ENCODE peak calls at places on chromosomes 6 and 20, in six cellular contexts. One of them, this sample, is unnamed.

GRCh38 chr6:127606131-127606562 is 29.2 kb downstream of the C6orf58 start:
- DNase-seq in GM12878: no peak
- DNase-seq in HepG2: peak
- DNase-seq in H1: peak
- DNase-seq in GM12891: no peak
- DNase-seq in K562: no peak
- DNase-seq in this sample: no peak

GRCh38 chr6:166553563-166554271 is 32.8 kb downstream of the RAMACL start:
- DNase-seq in GM12878: no peak
- DNase-seq in HepG2: no peak
- DNase-seq in H1: no peak
- DNase-seq in GM12891: no peak
- DNase-seq in K562: no peak
- DNase-seq in this sample: no peak

GRCh38 chr20:54059691-54060364 is 10.6 kb downstream of the BCAS1 start:
- DNase-seq in GM12878: no peak
- DNase-seq in HepG2: no peak
- DNase-seq in H1: no peak
- DNase-seq in GM12891: no peak
- DNase-seq in K562: no peak
- DNase-seq in this sample: no peak

GRCh38 chr6:54802775-54803631 is 43.6 kb upstream of the FAM83B start:
- DNase-seq in GM12878: no peak
- DNase-seq in HepG2: no peak
- DNase-seq in H1: no peak
- DNase-seq in GM12891: no peak
- DNase-seq in K562: no peak
- DNase-seq in this sample: no peak

GRCh38 chr6:121482004-121482693 is 46.7 kb downstream of the GJA1 start:
- DNase-seq in GM12878: no peak
- DNase-seq in HepG2: no peak
- DNase-seq in H1: no peak
- DNase-seq in GM12891: no peak
- DNase-seq in K562: no peak
- DNase-seq in this sample: no peak

GRCh38 chr20:953742-954141 is 37.6 kb upstream of the ANGPT4 start:
- DNase-seq in GM12878: no peak
- DNase-seq in HepG2: no peak
- DNase-seq in H1: no peak
- DNase-seq in GM12891: no peak
- DNase-seq in K562: peak
- DNase-seq in this sample: no peak

GRCh38 chr6:52596371-52597028 is 19.6 kb upstream of the TRAM2 start:
- DNase-seq in GM12878: no peak
- DNase-seq in HepG2: peak
- DNase-seq in H1: no peak
- DNase-seq in GM12891: no peak
- DNase-seq in K562: no peak
- DNase-seq in this sample: no peak

GRCh38 chr20:18287546-18287914 is 797 bp upstream of the ZNF133 start:
- DNase-seq in GM12878: no peak
- DNase-seq in HepG2: no peak
- DNase-seq in H1: no peak
- DNase-seq in GM12891: no peak
- DNase-seq in K562: no peak
- DNase-seq in this sample: no peak

GRCh38 chr20:46955601-46956556 is 61.2 kb downstream of the EYA2 start:
- DNase-seq in GM12878: no peak
- DNase-seq in HepG2: no peak
- DNase-seq in H1: no peak
- DNase-seq in GM12891: no peak
- DNase-seq in K562: no peak
- DNase-seq in this sample: no peak

GRCh38 chr6:13992417-13993055 is 67.8 kb downstream of the RNF182 start:
- DNase-seq in GM12878: no peak
- DNase-seq in HepG2: no peak
- DNase-seq in H1: no peak
- DNase-seq in GM12891: no peak
- DNase-seq in K562: peak
- DNase-seq in this sample: no peak

GRCh38 chr20:60340232-60340631 is 382.0 kb downstream of the CDH26 start:
- DNase-seq in GM12878: no peak
- DNase-seq in HepG2: no peak
- DNase-seq in H1: no peak
- DNase-seq in GM12891: no peak
- DNase-seq in K562: peak
- DNase-seq in this sample: no peak

GRCh38 chr6:101268541-101268940 is 125.0 kb upstream of the GRIK2 start:
- DNase-seq in GM12878: no peak
- DNase-seq in HepG2: no peak
- DNase-seq in H1: no peak
- DNase-seq in GM12891: no peak
- DNase-seq in K562: no peak
- DNase-seq in this sample: no peak

GRCh38 chr20:4814696-4815252 is 93.1 kb downstream of the PRND start:
- DNase-seq in GM12878: peak
- DNase-seq in HepG2: no peak
- DNase-seq in H1: no peak
- DNase-seq in GM12891: peak
- DNase-seq in K562: no peak
- DNase-seq in this sample: peak

GRCh38 chr6:149833651-149834050 is 30.5 kb downstream of the LRP11 start:
- DNase-seq in GM12878: no peak
- DNase-seq in HepG2: no peak
- DNase-seq in H1: no peak
- DNase-seq in GM12891: no peak
- DNase-seq in K562: no peak
- DNase-seq in this sample: no peak

GRCh38 chr6:122869437-122870024 is 80.5 kb downstream of the SMPDL3A start:
- DNase-seq in GM12878: no peak
- DNase-seq in HepG2: peak
- DNase-seq in H1: no peak
- DNase-seq in GM12891: no peak
- DNase-seq in K562: peak
- DNase-seq in this sample: no peak

GRCh38 chr6:159045826-159046225 is 1.0 kb upstream of the TAGAP start:
- DNase-seq in GM12878: no peak
- DNase-seq in HepG2: no peak
- DNase-seq in H1: no peak
- DNase-seq in GM12891: no peak
- DNase-seq in K562: no peak
- DNase-seq in this sample: no peak

GRCh38 chr6:148288566-148288965 is 54.1 kb upstream of the SASH1 start:
- DNase-seq in GM12878: no peak
- DNase-seq in HepG2: no peak
- DNase-seq in H1: no peak
- DNase-seq in GM12891: no peak
- DNase-seq in K562: no peak
- DNase-seq in this sample: no peak

GRCh38 chr6:2469428-2469827 is 224.0 kb upstream of the GMDS start:
- DNase-seq in GM12878: no peak
- DNase-seq in HepG2: no peak
- DNase-seq in H1: no peak
- DNase-seq in GM12891: no peak
- DNase-seq in K562: no peak
- DNase-seq in this sample: no peak

GRCh38 chr20:2279245-2279779 is 16.5 kb upstream of the TGM3 start:
- DNase-seq in GM12878: no peak
- DNase-seq in HepG2: no peak
- DNase-seq in H1: no peak
- DNase-seq in GM12891: no peak
- DNase-seq in K562: no peak
- DNase-seq in this sample: no peak

GRCh38 chr6:153312633-153313032 is 181.6 kb upstream of the RGS17 start:
- DNase-seq in GM12878: no peak
- DNase-seq in HepG2: peak
- DNase-seq in H1: peak
- DNase-seq in GM12891: no peak
- DNase-seq in K562: peak
- DNase-seq in this sample: no peak

GRCh38 chr20:17626217-17627007 is 55.6 kb downstream of the RRBP1 start:
- DNase-seq in GM12878: no peak
- DNase-seq in HepG2: no peak
- DNase-seq in H1: no peak
- DNase-seq in GM12891: no peak
- DNase-seq in K562: no peak
- DNase-seq in this sample: no peak

GRCh38 chr6:154161689-154162088 is 122.6 kb downstream of the OPRM1 start:
- DNase-seq in GM12878: peak
- DNase-seq in HepG2: no peak
- DNase-seq in H1: no peak
- DNase-seq in GM12891: peak
- DNase-seq in K562: no peak
- DNase-seq in this sample: no peak

GRCh38 chr20:4014031-4014474 is 1.3 kb downstream of the RNF24 start:
- DNase-seq in GM12878: no peak
- DNase-seq in HepG2: peak
- DNase-seq in H1: no peak
- DNase-seq in GM12891: no peak
- DNase-seq in K562: peak
- DNase-seq in this sample: no peak

GRCh38 chr6:152423216-152424103 is 213.7 kb downstream of the SYNE1 start:
- DNase-seq in GM12878: no peak
- DNase-seq in HepG2: no peak
- DNase-seq in H1: no peak
- DNase-seq in GM12891: no peak
- DNase-seq in K562: no peak
- DNase-seq in this sample: no peak

GRCh38 chr6:167515873-167516507 is 191.1 kb downstream of the TTLL2 start:
- DNase-seq in GM12878: no peak
- DNase-seq in HepG2: no peak
- DNase-seq in H1: no peak
- DNase-seq in GM12891: no peak
- DNase-seq in K562: no peak
- DNase-seq in this sample: no peak

GRCh38 chr20:13865156-13865555 is 80.3 kb downstream of the NDUFAF5 start:
- DNase-seq in GM12878: no peak
- DNase-seq in HepG2: no peak
- DNase-seq in H1: no peak
- DNase-seq in GM12891: no peak
- DNase-seq in K562: no peak
- DNase-seq in this sample: no peak

GRCh38 chr20:37243937-37244571 is 17.6 kb downstream of the GHRH start:
- DNase-seq in GM12878: no peak
- DNase-seq in HepG2: no peak
- DNase-seq in H1: no peak
- DNase-seq in GM12891: no peak
- DNase-seq in K562: no peak
- DNase-seq in this sample: no peak

GRCh38 chr20:40160151-40160550 is 528.9 kb downstream of the MAFB start:
- DNase-seq in GM12878: peak
- DNase-seq in HepG2: peak
- DNase-seq in H1: peak
- DNase-seq in GM12891: no peak
- DNase-seq in K562: peak
- DNase-seq in this sample: peak

GRCh38 chr6:111710439-111710838 is 104.8 kb upstream of the TRAF3IP2 start:
- DNase-seq in GM12878: no peak
- DNase-seq in HepG2: no peak
- DNase-seq in H1: no peak
- DNase-seq in GM12891: no peak
- DNase-seq in K562: no peak
- DNase-seq in this sample: no peak

GRCh38 chr6:135147637-135148592 is 33.2 kb upstream of the MYB start:
- DNase-seq in GM12878: no peak
- DNase-seq in HepG2: no peak
- DNase-seq in H1: no peak
- DNase-seq in GM12891: no peak
- DNase-seq in K562: peak
- DNase-seq in this sample: no peak
- TF ChIP-seq POLR2A in GM12878: no peak
- TF ChIP-seq POLR2A in HepG2: no peak
- TF ChIP-seq POLR2A in H1: no peak
- TF ChIP-seq POLR2A in GM12891: no peak
- TF ChIP-seq POLR2A in K562: peak
- TF ChIP-seq POLR2A in this sample: no peak

GRCh38 chr6:11251553-11252358 is 19.3 kb upstream of the NEDD9 start:
- DNase-seq in GM12878: no peak
- DNase-seq in HepG2: peak
- DNase-seq in H1: no peak
- DNase-seq in GM12891: no peak
- DNase-seq in K562: no peak
- DNase-seq in this sample: no peak
- TF ChIP-seq POLR2AphosphoS5 in GM12878: no peak
- TF ChIP-seq POLR2AphosphoS5 in HepG2: no peak
- TF ChIP-seq POLR2AphosphoS5 in H1: no peak
- TF ChIP-seq POLR2AphosphoS5 in GM12891: no peak
- TF ChIP-seq POLR2AphosphoS5 in K562: no peak
- TF ChIP-seq POLR2AphosphoS5 in this sample: no peak

GRCh38 chr6:169044376-169045230 is 209.0 kb downstream of the THBS2 start:
- DNase-seq in GM12878: no peak
- DNase-seq in HepG2: no peak
- DNase-seq in H1: no peak
- DNase-seq in GM12891: no peak
- DNase-seq in K562: no peak
- DNase-seq in this sample: no peak
- TF ChIP-seq TAF1 in GM12878: no peak
- TF ChIP-seq TAF1 in HepG2: no peak
- TF ChIP-seq TAF1 in H1: no peak
- TF ChIP-seq TAF1 in GM12891: no peak
- TF ChIP-seq TAF1 in K562: no peak
- TF ChIP-seq TAF1 in this sample: no peak

DNA sequence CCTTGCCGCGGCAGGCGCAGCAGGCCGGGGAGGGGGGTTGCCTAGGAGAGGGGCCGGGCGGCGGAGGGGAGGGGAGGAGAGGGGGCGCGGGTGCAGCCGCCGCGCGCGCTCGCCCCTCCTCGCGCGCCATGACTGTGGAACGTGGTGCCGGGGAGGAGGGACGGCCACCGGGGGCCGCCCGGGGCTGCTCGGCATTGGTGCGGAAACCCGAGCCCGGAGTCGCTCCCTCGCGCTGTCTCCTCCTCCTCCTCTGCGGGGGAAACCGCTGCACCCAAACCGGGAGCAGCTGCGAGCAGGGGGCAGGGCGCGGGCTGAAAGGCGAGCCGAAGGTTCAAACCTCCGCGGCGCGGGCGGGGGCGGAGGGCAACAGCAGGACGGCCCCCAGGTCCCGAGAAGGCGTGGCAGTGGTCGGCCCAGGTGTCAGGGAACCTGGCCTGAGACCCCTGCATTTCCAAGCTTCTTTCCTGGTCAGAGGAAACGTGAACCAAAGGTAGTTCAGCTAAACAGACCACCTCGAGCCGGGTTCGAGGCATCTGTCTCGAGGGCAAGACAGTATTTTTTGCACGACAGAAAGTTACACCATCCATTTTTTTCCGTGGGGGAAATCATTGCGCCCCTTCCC is 1.4 kb upstream of the TRERF1 start:
- DNase-seq in GM12878: peak
- DNase-seq in HepG2: peak
- DNase-seq in H1: peak
- DNase-seq in GM12891: peak
- DNase-seq in K562: peak
- DNase-seq in this sample: peak
- TF ChIP-seq POLR2A in GM12878: peak
- TF ChIP-seq POLR2A in HepG2: no peak
- TF ChIP-seq POLR2A in H1: no peak
- TF ChIP-seq POLR2A in GM12891: no peak
- TF ChIP-seq POLR2A in K562: no peak
- TF ChIP-seq POLR2A in this sample: peak

This sample was measured in GM12892.